ENCODE peak calls at places on chromosome 4, in five cellular contexts. One of them, this sample, is unnamed.
A peak's percentile ranks its signal among the peaks of the same experiment; 100 is the strongest.

GRCh38 chr4:5050520-5050955 is 742 bp upstream of the STK32B start:
- DNase-seq in smooth muscle cell of the brain vasculature: no peak
- DNase-seq in NCI-H510A treated with DMSO at 0.1 percent for 48 hours: peak; percentile 63
- DNase-seq in breast epithelium: no peak
- DNase-seq in activated gamma-delta T cell treated with anti-CD3 and anti-CD28 coated beads, Interleukin-2, amount 50 U/mL, for 16 hours: no peak
- DNase-seq in this sample: peak; percentile 48

GRCh38 chr4:1748465-1748995 is 27.2 kb downstream of the TACC3 start:
- DNase-seq in smooth muscle cell of the brain vasculature: no peak
- DNase-seq in NCI-H510A treated with DMSO at 0.1 percent for 48 hours: peak; percentile 50
- DNase-seq in breast epithelium: no peak
- DNase-seq in activated gamma-delta T cell treated with anti-CD3 and anti-CD28 coated beads, Interleukin-2, amount 50 U/mL, for 16 hours: peak; percentile 66
- DNase-seq in this sample: no peak

GRCh38 chr4:38621004-38621684 is 42.9 kb upstream of the KLF3 start:
- DNase-seq in smooth muscle cell of the brain vasculature: no peak
- DNase-seq in NCI-H510A treated with DMSO at 0.1 percent for 48 hours: peak; percentile 87
- DNase-seq in breast epithelium: no peak
- DNase-seq in activated gamma-delta T cell treated with anti-CD3 and anti-CD28 coated beads, Interleukin-2, amount 50 U/mL, for 16 hours: no peak
- DNase-seq in this sample: peak; percentile 89

GRCh38 chr4:70945046-70945445 is 42.9 kb downstream of the MOB1B start:
- DNase-seq in smooth muscle cell of the brain vasculature: no peak
- DNase-seq in NCI-H510A treated with DMSO at 0.1 percent for 48 hours: peak; percentile 33
- DNase-seq in breast epithelium: no peak
- DNase-seq in activated gamma-delta T cell treated with anti-CD3 and anti-CD28 coated beads, Interleukin-2, amount 50 U/mL, for 16 hours: no peak
- DNase-seq in this sample: no peak

GRCh38 chr4:141853091-141853734 is 216.8 kb downstream of the IL15 start:
- DNase-seq in smooth muscle cell of the brain vasculature: no peak
- DNase-seq in NCI-H510A treated with DMSO at 0.1 percent for 48 hours: peak; percentile 62
- DNase-seq in breast epithelium: no peak
- DNase-seq in activated gamma-delta T cell treated with anti-CD3 and anti-CD28 coated beads, Interleukin-2, amount 50 U/mL, for 16 hours: no peak
- DNase-seq in this sample: no peak

GRCh38 chr4:61528595-61528994 is 328.5 kb downstream of the ADGRL3 start:
- DNase-seq in smooth muscle cell of the brain vasculature: no peak
- DNase-seq in NCI-H510A treated with DMSO at 0.1 percent for 48 hours: no peak
- DNase-seq in breast epithelium: no peak
- DNase-seq in activated gamma-delta T cell treated with anti-CD3 and anti-CD28 coated beads, Interleukin-2, amount 50 U/mL, for 16 hours: no peak
- DNase-seq in this sample: no peak

GRCh38 chr4:3527101-3527913 is 4.9 kb downstream of the LRPAP1 start:
- DNase-seq in smooth muscle cell of the brain vasculature: no peak
- DNase-seq in NCI-H510A treated with DMSO at 0.1 percent for 48 hours: no peak
- DNase-seq in breast epithelium: no peak
- DNase-seq in activated gamma-delta T cell treated with anti-CD3 and anti-CD28 coated beads, Interleukin-2, amount 50 U/mL, for 16 hours: no peak
- DNase-seq in this sample: peak; percentile 59

GRCh38 chr4:183532823-183533222 is 28.0 kb downstream of the ING2 start:
- DNase-seq in smooth muscle cell of the brain vasculature: no peak
- DNase-seq in NCI-H510A treated with DMSO at 0.1 percent for 48 hours: no peak
- DNase-seq in breast epithelium: no peak
- DNase-seq in activated gamma-delta T cell treated with anti-CD3 and anti-CD28 coated beads, Interleukin-2, amount 50 U/mL, for 16 hours: no peak
- DNase-seq in this sample: no peak

GRCh38 chr4:158253350-158253980 is 43.2 kb downstream of the TMEM144 start:
- DNase-seq in smooth muscle cell of the brain vasculature: peak; percentile 47
- DNase-seq in NCI-H510A treated with DMSO at 0.1 percent for 48 hours: peak; percentile 27
- DNase-seq in breast epithelium: peak; percentile 39
- DNase-seq in activated gamma-delta T cell treated with anti-CD3 and anti-CD28 coated beads, Interleukin-2, amount 50 U/mL, for 16 hours: peak; percentile 11
- DNase-seq in this sample: peak; percentile 54

GRCh38 chr4:142485452-142485851 is 360.6 kb downstream of the INPP4B start:
- DNase-seq in smooth muscle cell of the brain vasculature: no peak
- DNase-seq in NCI-H510A treated with DMSO at 0.1 percent for 48 hours: no peak
- DNase-seq in breast epithelium: no peak
- DNase-seq in activated gamma-delta T cell treated with anti-CD3 and anti-CD28 coated beads, Interleukin-2, amount 50 U/mL, for 16 hours: no peak
- DNase-seq in this sample: no peak

GRCh38 chr4:76952631-76953587 is 3.4 kb downstream of the SEPTIN11 start:
- DNase-seq in smooth muscle cell of the brain vasculature: no peak
- DNase-seq in NCI-H510A treated with DMSO at 0.1 percent for 48 hours: no peak
- DNase-seq in breast epithelium: no peak
- DNase-seq in activated gamma-delta T cell treated with anti-CD3 and anti-CD28 coated beads, Interleukin-2, amount 50 U/mL, for 16 hours: no peak
- DNase-seq in this sample: no peak

GRCh38 chr4:158870282-158871049 is 101.6 kb downstream of the FNIP2 start:
- DNase-seq in smooth muscle cell of the brain vasculature: no peak
- DNase-seq in NCI-H510A treated with DMSO at 0.1 percent for 48 hours: peak; percentile 90
- DNase-seq in breast epithelium: no peak
- DNase-seq in activated gamma-delta T cell treated with anti-CD3 and anti-CD28 coated beads, Interleukin-2, amount 50 U/mL, for 16 hours: no peak
- DNase-seq in this sample: no peak

GRCh38 chr4:155629183-155629825 is 37.3 kb upstream of the GUCY1A1 start:
- DNase-seq in smooth muscle cell of the brain vasculature: no peak
- DNase-seq in NCI-H510A treated with DMSO at 0.1 percent for 48 hours: no peak
- DNase-seq in breast epithelium: no peak
- DNase-seq in activated gamma-delta T cell treated with anti-CD3 and anti-CD28 coated beads, Interleukin-2, amount 50 U/mL, for 16 hours: no peak
- DNase-seq in this sample: no peak

GRCh38 chr4:54586343-54586953 is 71.3 kb upstream of the KIT start:
- DNase-seq in smooth muscle cell of the brain vasculature: no peak
- DNase-seq in NCI-H510A treated with DMSO at 0.1 percent for 48 hours: peak; percentile 90
- DNase-seq in breast epithelium: no peak
- DNase-seq in activated gamma-delta T cell treated with anti-CD3 and anti-CD28 coated beads, Interleukin-2, amount 50 U/mL, for 16 hours: no peak
- DNase-seq in this sample: no peak

GRCh38 chr4:103079621-103080020 is 3.1 kb upstream of the SLC9B2 start:
- DNase-seq in smooth muscle cell of the brain vasculature: no peak
- DNase-seq in NCI-H510A treated with DMSO at 0.1 percent for 48 hours: no peak
- DNase-seq in breast epithelium: no peak
- DNase-seq in activated gamma-delta T cell treated with anti-CD3 and anti-CD28 coated beads, Interleukin-2, amount 50 U/mL, for 16 hours: no peak
- DNase-seq in this sample: no peak

GRCh38 chr4:52712991-52713275 is 38.3 kb downstream of the ERVMER34-1 start:
- DNase-seq in smooth muscle cell of the brain vasculature: no peak
- DNase-seq in NCI-H510A treated with DMSO at 0.1 percent for 48 hours: no peak
- DNase-seq in breast epithelium: no peak
- DNase-seq in activated gamma-delta T cell treated with anti-CD3 and anti-CD28 coated beads, Interleukin-2, amount 50 U/mL, for 16 hours: no peak
- DNase-seq in this sample: no peak

GRCh38 chr4:105474110-105474518 is 252 bp upstream of the PPA2 start:
- DNase-seq in smooth muscle cell of the brain vasculature: peak; percentile 53
- DNase-seq in NCI-H510A treated with DMSO at 0.1 percent for 48 hours: peak; percentile 48
- DNase-seq in breast epithelium: peak; percentile 79
- DNase-seq in activated gamma-delta T cell treated with anti-CD3 and anti-CD28 coated beads, Interleukin-2, amount 50 U/mL, for 16 hours: no peak
- DNase-seq in this sample: peak; percentile 96

GRCh38 chr4:55947254-55947882 is 1.4 kb upstream of the CEP135 start:
- DNase-seq in smooth muscle cell of the brain vasculature: peak; percentile 2
- DNase-seq in NCI-H510A treated with DMSO at 0.1 percent for 48 hours: no peak
- DNase-seq in breast epithelium: no peak
- DNase-seq in activated gamma-delta T cell treated with anti-CD3 and anti-CD28 coated beads, Interleukin-2, amount 50 U/mL, for 16 hours: no peak
- DNase-seq in this sample: no peak

GRCh38 chr4:109079731-109080130 is 222.7 kb downstream of the COL25A1 start:
- DNase-seq in smooth muscle cell of the brain vasculature: no peak
- DNase-seq in NCI-H510A treated with DMSO at 0.1 percent for 48 hours: peak; percentile 5
- DNase-seq in breast epithelium: no peak
- DNase-seq in activated gamma-delta T cell treated with anti-CD3 and anti-CD28 coated beads, Interleukin-2, amount 50 U/mL, for 16 hours: no peak
- DNase-seq in this sample: no peak

GRCh38 chr4:38857354-38858096 is 908 bp upstream of the TLR6 start:
- DNase-seq in smooth muscle cell of the brain vasculature: peak; percentile 94
- DNase-seq in NCI-H510A treated with DMSO at 0.1 percent for 48 hours: no peak
- DNase-seq in breast epithelium: peak; percentile 73
- DNase-seq in activated gamma-delta T cell treated with anti-CD3 and anti-CD28 coated beads, Interleukin-2, amount 50 U/mL, for 16 hours: no peak
- DNase-seq in this sample: peak; percentile 66

GRCh38 chr4:57095245-57095644 is 14.9 kb downstream of the IGFBP7 start:
- DNase-seq in smooth muscle cell of the brain vasculature: no peak
- DNase-seq in NCI-H510A treated with DMSO at 0.1 percent for 48 hours: no peak
- DNase-seq in breast epithelium: no peak
- DNase-seq in activated gamma-delta T cell treated with anti-CD3 and anti-CD28 coated beads, Interleukin-2, amount 50 U/mL, for 16 hours: no peak
- DNase-seq in this sample: no peak

GRCh38 chr4:186105721-186106335 is 1.3 kb downstream of the FAM149A start:
- DNase-seq in smooth muscle cell of the brain vasculature: no peak
- DNase-seq in NCI-H510A treated with DMSO at 0.1 percent for 48 hours: peak; percentile 22
- DNase-seq in breast epithelium: no peak
- DNase-seq in activated gamma-delta T cell treated with anti-CD3 and anti-CD28 coated beads, Interleukin-2, amount 50 U/mL, for 16 hours: no peak
- DNase-seq in this sample: no peak

GRCh38 chr4:147704846-147705245 is 20.9 kb upstream of the PRMT9 start:
- DNase-seq in smooth muscle cell of the brain vasculature: no peak
- DNase-seq in NCI-H510A treated with DMSO at 0.1 percent for 48 hours: no peak
- DNase-seq in breast epithelium: no peak
- DNase-seq in activated gamma-delta T cell treated with anti-CD3 and anti-CD28 coated beads, Interleukin-2, amount 50 U/mL, for 16 hours: no peak
- DNase-seq in this sample: no peak

GRCh38 chr4:137819964-137820383 is 287.7 kb upstream of the PCDH18 start:
- DNase-seq in smooth muscle cell of the brain vasculature: peak; percentile 18
- DNase-seq in NCI-H510A treated with DMSO at 0.1 percent for 48 hours: peak; percentile 17
- DNase-seq in breast epithelium: no peak
- DNase-seq in activated gamma-delta T cell treated with anti-CD3 and anti-CD28 coated beads, Interleukin-2, amount 50 U/mL, for 16 hours: no peak
- DNase-seq in this sample: no peak